ENCODE peak calls at places on chromosomes 2 and 18, in eight cellular contexts. U, W, K, O, N, T, X and J are unnamed samples.

GRCh38 chr18:4412286-4412685 is 42.8 kb downstream of the DLGAP1 start:
- DNase-seq in T (no peak), U (no peak), N (no peak), O (no peak), K (no peak), W (no peak), X (no peak), J (no peak)

GRCh38 chr18:13548944-13549878 is 177.1 kb downstream of the FAM210A start:
- DNase-seq in T (no peak), X (no peak), U (no peak), K (no peak), W (no peak), N (peak), O (no peak), J (no peak)

GRCh38 chr2:27807476-27807875 is 36.0 kb downstream of the MRPL33 start:
- DNase-seq in N (peak), X (peak), O (peak), U (no peak), T (no peak), W (peak), K (no peak), J (peak)

GRCh38 chr2:226607379-226607778 is 192.2 kb downstream of the IRS1 start:
- DNase-seq in K (no peak), W (no peak), O (no peak), U (no peak), T (no peak), X (no peak), N (no peak), J (no peak)

GRCh38 chr2:28516430-28516829 is 20.6 kb downstream of the PLB1 start:
- DNase-seq in O (no peak), K (no peak), T (no peak), X (no peak), W (no peak), U (no peak), N (no peak), J (no peak)

GRCh38 chr2:74357627-74358026 is 14.4 kb upstream of the SLC4A5 start:
- DNase-seq in T (no peak), U (no peak), X (no peak), W (no peak), O (no peak), K (no peak), N (no peak), J (no peak)

GRCh38 chr18:73842795-73843394 is 304.7 kb downstream of the FBXO15 start:
- DNase-seq in T (peak), K (peak), U (no peak), W (peak), X (peak), N (peak), O (peak), J (peak)

GRCh38 chr2:107591541-107591940 is 235.2 kb upstream of the RGPD4 start:
- DNase-seq in O (no peak), X (no peak), W (no peak), K (no peak), N (no peak), T (no peak), U (no peak), J (no peak)

GRCh38 chr18:46946656-46947282 is 29.4 kb downstream of the KATNAL2 start:
- DNase-seq in X (peak), O (peak), U (no peak), N (peak), W (peak), T (peak), K (peak), J (peak)

GRCh38 chr2:66013456-66013855 is 421.5 kb upstream of the MEIS1 start:
- DNase-seq in N (peak), T (no peak), X (no peak), O (no peak), U (no peak), K (no peak), W (no peak), J (peak)

GRCh38 chr2:230868151-230868946 is 3.6 kb downstream of the ITM2C start:
- DNase-seq in W (peak), T (no peak), O (peak), U (no peak), N (no peak), K (no peak), X (no peak), J (no peak)

GRCh38 chr2:111116843-111117665 is 3.7 kb upstream of the BCL2L11 start:
- DNase-seq in W (peak), N (peak), U (no peak), K (peak), T (peak), X (peak), O (peak), J (peak)

GRCh38 chr2:70399046-70399445 is 97.2 kb upstream of the FAM136A start:
- DNase-seq in X (no peak), K (no peak), U (no peak), O (no peak), W (no peak), T (no peak), N (no peak), J (no peak)

GRCh38 chr2:85145116-85145820 is 12.1 kb downstream of the TCF7L1 start:
- DNase-seq in K (no peak), W (no peak), N (no peak), O (no peak), T (no peak), U (peak), X (no peak), J (no peak)

GRCh38 chr2:122804494-122804893 is 1049.0 kb downstream of the TSN start:
- DNase-seq in N (no peak), W (no peak), O (no peak), U (no peak), T (no peak), K (no peak), X (no peak), J (no peak)

GRCh38 chr2:219428469-219428868 is 6.2 kb upstream of the SPEG start:
- DNase-seq in K (no peak), X (no peak), W (no peak), O (no peak), U (no peak), N (no peak), T (no peak), J (no peak)

GRCh38 chr18:8623549-8624106 is 14.4 kb downstream of the RAB12 start:
- DNase-seq in U (no peak), O (no peak), W (no peak), T (no peak), K (no peak), X (peak), N (peak), J (peak)

GRCh38 chr2:8438996-8439395 is 242.9 kb upstream of the ID2 start:
- DNase-seq in X (peak), W (no peak), K (no peak), O (no peak), U (no peak), T (no peak), N (no peak), J (no peak)

GRCh38 chr2:236623816-236624215 is 54.2 kb downstream of the ACKR3 start:
- DNase-seq in X (no peak), K (no peak), U (no peak), W (no peak), O (no peak), N (no peak), T (no peak), J (no peak)
- TF ChIP-seq CTCF in X (no peak), K (no peak), U (no peak), W (no peak), O (peak), N (no peak), T (no peak), J (no peak)

GRCh38 chr2:145919507-145919906 is 1399.6 kb upstream of the ZEB2 start:
- DNase-seq in U (no peak), T (no peak), N (no peak), W (no peak), O (no peak), K (no peak), X (no peak), J (no peak)
- TF ChIP-seq CTCF in U (peak), T (no peak), N (no peak), W (peak), O (no peak), K (peak), X (no peak), J (peak)

GRCh38 chr2:237691908-237692600 is 64.7 kb downstream of the LRRFIP1 start:
- DNase-seq in T (peak), W (peak), X (peak), U (peak), K (peak), O (peak), N (peak), J (peak)
- TF ChIP-seq CTCF in T (no peak), W (no peak), X (no peak), U (no peak), K (no peak), O (peak), N (no peak), J (no peak)

GRCh38 chr2:121520641-121520994 is 10.1 kb upstream of the RNU4ATAC start:
- DNase-seq in X (no peak), K (no peak), T (no peak), O (peak), N (no peak), U (no peak), W (no peak), J (no peak)

GRCh38 chr2:121519153-121519552 is 11.5 kb upstream of the RNU4ATAC start:
- DNase-seq in N (no peak), U (no peak), K (no peak), T (no peak), X (no peak), O (no peak), W (no peak), J (no peak)

GRCh38 chr2:121524650-121525425 is 5.8 kb upstream of the RNU4ATAC start:
- DNase-seq in W (no peak), O (peak), N (no peak), X (no peak), T (no peak), U (no peak), K (no peak), J (no peak)

GRCh38 chr2:121521359-121521758 is 9.3 kb upstream of the RNU4ATAC start:
- DNase-seq in O (peak), K (no peak), N (no peak), W (no peak), T (peak), U (no peak), X (no peak), J (no peak)

GRCh38 chr2:121519732-121520640 is 10.7 kb upstream of the RNU4ATAC start:
- DNase-seq in T (no peak), X (no peak), N (no peak), W (no peak), K (peak), U (no peak), O (peak), J (no peak)
- TF ChIP-seq CTCF in T (no peak), X (no peak), N (no peak), W (no peak), K (no peak), U (no peak), O (peak), J (no peak)

GRCh38 chr2:172938713-172939375 is 136.8 kb upstream of the MAP3K20 start:
- DNase-seq in K (no peak), O (no peak), N (no peak), U (no peak), T (no peak), W (no peak), X (no peak), J (no peak)

GRCh38 chr2:172943563-172943962 is 132.1 kb upstream of the MAP3K20 start:
- DNase-seq in X (no peak), U (no peak), N (peak), K (no peak), W (no peak), T (no peak), O (no peak), J (no peak)

GRCh38 chr2:172937884-172938712 is 137.5 kb upstream of the MAP3K20 start:
- DNase-seq in W (no peak), U (no peak), T (no peak), N (no peak), O (no peak), K (no peak), X (no peak), J (no peak)
- TF ChIP-seq CTCF in W (no peak), U (peak), T (no peak), N (no peak), O (no peak), K (no peak), X (no peak), J (no peak)

DNA sequence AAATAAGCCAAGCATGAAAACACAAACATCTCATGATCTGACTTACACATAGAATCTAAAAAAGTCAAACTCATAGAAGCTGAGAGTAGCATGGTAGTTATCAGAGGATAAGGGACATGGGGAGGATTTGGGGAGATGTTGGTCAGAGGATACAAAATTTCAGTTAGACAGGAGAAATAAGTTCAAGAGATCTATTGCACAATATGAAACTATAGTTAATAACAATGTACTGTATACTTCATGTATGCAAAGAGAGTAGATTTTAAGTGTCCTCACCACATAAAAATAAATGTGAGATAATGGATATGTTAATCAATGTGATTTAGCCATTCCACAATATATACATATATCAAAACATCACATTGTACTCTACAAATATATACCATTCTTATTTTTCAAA is 10.0 kb upstream of the ASNSD1 start:
- DNase-seq in T (no peak), U (no peak), N (no peak), K (no peak), O (no peak), X (no peak), W (no peak), J (no peak)
- TF ChIP-seq CTCF in T (no peak), U (no peak), N (no peak), K (no peak), O (no peak), X (no peak), W (no peak), J (no peak)

GRCh38 chr18:44502790-44503189 is 177.9 kb upstream of the SETBP1 start:
- DNase-seq in O (no peak), W (no peak), N (no peak), X (no peak), T (no peak), U (no peak), K (no peak), J (no peak)
- TF ChIP-seq CTCF in O (no peak), W (no peak), N (no peak), X (no peak), T (no peak), U (no peak), K (no peak), J (no peak)

DNA sequence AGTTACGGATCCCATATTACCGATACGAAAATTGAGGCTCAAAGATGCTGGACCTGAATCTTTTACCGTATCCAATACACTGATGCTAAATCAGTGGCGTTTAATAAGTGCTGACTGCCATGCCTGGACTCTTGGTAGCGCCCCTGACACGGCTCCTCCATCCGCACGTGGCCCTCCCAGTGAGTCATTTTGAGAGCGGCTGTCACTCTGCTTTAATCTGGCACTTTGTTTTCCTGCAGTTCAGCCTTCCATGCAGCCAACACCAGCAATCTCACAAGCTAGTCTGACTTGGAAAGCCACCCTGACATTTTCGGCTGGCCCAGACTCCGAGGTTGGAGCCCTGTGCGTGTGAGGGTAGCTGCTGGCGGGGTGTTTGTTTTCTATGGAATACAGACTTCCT is 155.1 kb upstream of the LMAN1 start:
- DNase-seq in K (no peak), T (no peak), O (peak), W (no peak), X (peak), N (no peak), U (peak), J (no peak)
- TF ChIP-seq CTCF in K (no peak), T (no peak), O (no peak), W (no peak), X (no peak), N (no peak), U (no peak), J (no peak)